ENCODE peak calls at places on chromosome 11, in six cellular contexts. J, R, G, O, K and Z are unnamed samples.

GRCh38 chr11:113690619-113691569 is 15.2 kb downstream of the TMPRSS5 start:
- DNase-seq in J (no peak), R (peak; percentile 57), G (peak; percentile 81), O (no peak), K (no peak), Z (no peak)

GRCh38 chr11:31959711-31960110 is 131.2 kb upstream of the RCN1 start:
- DNase-seq in J (no peak), R (no peak), G (no peak), O (no peak), K (no peak), Z (no peak)

GRCh38 chr11:128513915-128514681 is 73.3 kb downstream of the ETS1 start:
- DNase-seq in J (no peak), R (no peak), G (no peak), O (no peak), K (no peak), Z (no peak)

GRCh38 chr11:47181271-47181670 is 4.6 kb upstream of the ARFGAP2 start:
- DNase-seq in J (no peak), R (no peak), G (no peak), O (no peak), K (no peak), Z (no peak)

GRCh38 chr11:104650234-104650633 is 248.0 kb downstream of the CASP12 start:
- DNase-seq in J (no peak), R (no peak), G (no peak), O (no peak), K (no peak), Z (no peak)

GRCh38 chr11:130918081-130918480 is 1.8 kb upstream of the SNX19 start:
- DNase-seq in J (no peak), R (peak; percentile 58), G (no peak), O (no peak), K (no peak), Z (no peak)

GRCh38 chr11:86514453-86514852 is 139.8 kb downstream of the CCDC81 start:
- DNase-seq in J (no peak), R (no peak), G (no peak), O (no peak), K (no peak), Z (no peak)

GRCh38 chr11:83724704-83725114 is 438.5 kb upstream of the CCDC90B start:
- DNase-seq in J (no peak), R (peak; percentile 54), G (peak; percentile 32), O (no peak), K (no peak), Z (no peak)